ENCODE peak calls at places on chromosomes 3 and 15, in ten cellular contexts. Z, A, G, U, Y, L, O, N, H and S are unnamed samples. For H3K4me1, the result is how much of the 10 kb centered on the place peaks cover.

GRCh38 chr3:124730920-124731297 is 657 bp downstream of the UMPS start:
- DNase-seq in Z (no peak), A (no peak), G (no peak), U (no peak), Y (no peak), L (no peak), O (no peak), N (no peak), H (no peak), S (peak)

GRCh38 chr15:41932101-41932500 is 38.2 kb upstream of the SPTBN5 start:
- DNase-seq in Z (no peak), A (no peak), G (no peak), U (no peak), Y (no peak), L (no peak), O (no peak), N (no peak), H (no peak), S (no peak)

GRCh38 chr3:188901126-188901525 is 270.6 kb upstream of the TPRG1 start:
- DNase-seq in Z (no peak), A (no peak), G (no peak), U (no peak), Y (peak), L (no peak), O (no peak), N (no peak), H (no peak), S (no peak)

GRCh38 chr3:17605032-17605431 is 137.4 kb downstream of the TBC1D5 start:
- DNase-seq in Z (no peak), A (no peak), G (no peak), U (peak), Y (peak), L (no peak), O (no peak), N (no peak), H (no peak), S (no peak)

GRCh38 chr3:127734754-127735473 is 62.2 kb downstream of the ABTB1 start:
- DNase-seq in Z (peak), A (peak), G (peak), U (no peak), Y (peak), L (no peak), O (no peak), N (peak), H (no peak), S (peak)

GRCh38 chr3:78994174-78995027 is 773.4 kb downstream of the ROBO1 start:
- DNase-seq in Z (no peak), A (no peak), G (no peak), U (no peak), Y (no peak), L (no peak), O (no peak), N (no peak), H (no peak), S (no peak)

GRCh38 chr15:100879461-100880138 is at the start of gene ALDH1A3:
- DNase-seq in Z (no peak), A (no peak), G (no peak), U (peak), Y (peak), L (no peak), O (no peak), N (peak), H (peak), S (peak)

GRCh38 chr15:43958894-43959330 is 132.1 kb downstream of the WDR76 start:
- DNase-seq in Z (no peak), A (no peak), G (no peak), U (peak), Y (peak), L (no peak), O (no peak), N (no peak), H (no peak), S (no peak)

GRCh38 chr15:66630801-66631351 is 65.1 kb upstream of the LCTL start:
- DNase-seq in Z (no peak), A (no peak), G (no peak), U (no peak), Y (peak), L (no peak), O (no peak), N (no peak), H (peak), S (peak)

GRCh38 chr3:197212290-197212689 is 86.1 kb downstream of the DLG1 start:
- DNase-seq in Z (no peak), A (no peak), G (no peak), U (no peak), Y (no peak), L (no peak), O (no peak), N (no peak), H (no peak), S (no peak)

GRCh38 chr3:177569193-177569592 is 371.9 kb upstream of the TBL1XR1 start:
- DNase-seq in Z (no peak), A (no peak), G (no peak), U (no peak), Y (peak), L (no peak), O (no peak), N (no peak), H (no peak), S (no peak)

DNA sequence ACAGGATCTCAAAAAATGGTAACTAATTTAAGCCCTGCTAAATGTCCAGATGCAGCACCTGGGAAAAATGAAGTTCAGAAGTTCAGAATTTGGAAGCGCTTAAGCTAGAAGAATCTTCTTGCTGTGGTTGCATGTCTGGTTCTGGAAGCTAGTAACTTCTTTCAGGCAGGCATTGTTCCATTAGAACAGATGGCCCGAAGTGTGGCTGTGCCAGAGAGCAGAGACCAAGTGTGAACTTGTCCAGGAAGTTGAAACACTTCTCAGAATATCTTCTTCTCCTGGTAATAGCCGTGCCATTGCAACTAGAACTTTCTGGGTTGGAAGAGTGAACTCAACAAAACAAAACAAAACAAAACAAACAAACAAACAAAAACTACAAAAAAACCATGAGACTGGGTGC is 80.0 kb downstream of the MITF start:
- DNase-seq in Z (no peak), A (peak), G (no peak), U (no peak), Y (no peak), L (no peak), O (no peak), N (peak), H (no peak), S (peak)
- H3K4me1 ChIP-seq in Z (under half), A (under half), G (under half), U (under half), Y (half or more), L (under half), O (under half), N (half or more), H (under half), S (under half)

GRCh38 chr3:66386925-66387650 is 113.7 kb downstream of the LRIG1 start:
- DNase-seq in Z (no peak), A (no peak), G (no peak), U (no peak), Y (no peak), L (no peak), O (no peak), N (no peak), H (no peak), S (no peak)
- H3K4me1 ChIP-seq in Z (under half), A (under half), G (under half), U (under half), Y (under half), L (under half), O (under half), N (under half), H (under half), S (under half)

GRCh38 chr3:46408853-46409252 is 1.8 kb downstream of the CCRL2 start:
- DNase-seq in Z (no peak), A (no peak), G (no peak), U (no peak), Y (no peak), L (no peak), O (no peak), N (no peak), H (no peak), S (no peak)
- H3K4me1 ChIP-seq in Z (under half), A (under half), G (under half), U (under half), Y (half or more), L (under half), O (under half), N (half or more), H (under half), S (under half)

GRCh38 chr3:46988616-46989015 is 9.2 kb downstream of the NBEAL2 start:
- DNase-seq in Z (no peak), A (no peak), G (no peak), U (no peak), Y (no peak), L (no peak), O (no peak), N (no peak), H (no peak), S (peak)
- H3K4me1 ChIP-seq in Z (under half), A (under half), G (under half), U (under half), Y (under half), L (half or more), O (half or more), N (under half), H (under half), S (under half)

GRCh38 chr3:52023860-52024764 is 28.4 kb upstream of the RPL29 start:
- DNase-seq in Z (no peak), A (no peak), G (no peak), U (no peak), Y (no peak), L (no peak), O (no peak), N (no peak), H (no peak), S (peak)
- H3K4me1 ChIP-seq in Z (half or more), A (under half), G (under half), U (under half), Y (half or more), L (under half), O (under half), N (half or more), H (under half), S (half or more)

DNA sequence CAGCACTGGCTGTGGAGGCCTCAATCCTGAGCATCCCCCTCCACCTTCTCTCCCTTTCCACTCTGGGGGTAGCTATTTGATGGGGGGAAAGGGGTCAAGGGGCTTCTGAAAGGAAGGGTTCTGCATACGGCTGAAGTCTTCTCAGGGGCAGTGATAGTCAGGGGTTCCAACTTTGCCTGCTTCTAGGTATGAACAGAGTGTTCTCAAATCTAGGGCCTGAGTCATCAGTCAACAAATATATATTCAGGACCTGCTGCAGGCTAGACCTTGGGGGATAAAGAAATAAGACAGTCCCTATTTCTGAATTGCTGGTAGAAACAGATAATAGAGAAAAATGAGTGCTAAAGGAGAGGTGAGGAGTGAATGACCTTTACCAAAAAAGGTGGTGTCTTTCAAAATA is 12.8 kb downstream of the RGMA start:
- DNase-seq in Z (no peak), A (no peak), G (no peak), U (no peak), Y (no peak), L (no peak), O (no peak), N (no peak), H (no peak), S (no peak)
- H3K4me1 ChIP-seq in Z (under half), A (under half), G (under half), U (under half), Y (under half), L (under half), O (under half), N (under half), H (under half), S (under half)

GRCh38 chr3:128801779-128802369 is 75.9 kb downstream of the RAB7A start:
- DNase-seq in Z (peak), A (no peak), G (no peak), U (no peak), Y (no peak), L (no peak), O (no peak), N (peak), H (no peak), S (no peak)
- H3K4me1 ChIP-seq in Z (under half), A (under half), G (under half), U (under half), Y (under half), L (under half), O (half or more), N (half or more), H (under half), S (under half)

GRCh38 chr15:78456391-78456790 is 18.4 kb downstream of the IREB2 start:
- DNase-seq in Z (peak), A (no peak), G (no peak), U (no peak), Y (no peak), L (no peak), O (no peak), N (no peak), H (no peak), S (no peak)
- H3K4me1 ChIP-seq in Z (half or more), A (under half), G (under half), U (under half), Y (under half), L (half or more), O (half or more), N (half or more), H (under half), S (under half)

DNA sequence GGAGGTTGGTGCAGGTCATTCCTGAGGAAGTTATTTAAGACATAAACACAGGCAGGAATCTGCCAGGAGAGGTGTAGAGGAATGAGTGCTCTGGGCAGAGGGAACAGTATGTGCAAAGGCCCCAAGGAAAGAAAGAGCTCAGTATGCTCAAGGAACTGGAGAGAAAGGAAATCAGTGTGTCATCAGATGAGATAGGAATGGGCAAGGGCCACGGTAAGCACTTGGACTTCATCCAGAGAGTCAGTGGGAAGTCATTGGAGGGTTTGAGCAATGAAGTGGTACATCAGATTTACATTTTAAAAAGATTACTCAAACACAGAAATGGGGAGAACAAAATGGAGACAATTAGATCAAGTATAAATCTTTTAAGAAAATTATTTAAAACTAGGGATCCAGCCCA is 272.2 kb downstream of the ADAMTSL3 start:
- DNase-seq in Z (no peak), A (no peak), G (no peak), U (no peak), Y (peak), L (no peak), O (no peak), N (no peak), H (no peak), S (no peak)
- H3K4me1 ChIP-seq in Z (under half), A (under half), G (under half), U (under half), Y (under half), L (under half), O (under half), N (under half), H (under half), S (under half)

GRCh38 chr3:4512895-4513616 is 19.9 kb downstream of the ITPR1 start:
- DNase-seq in Z (no peak), A (no peak), G (no peak), U (no peak), Y (peak), L (no peak), O (no peak), N (peak), H (peak), S (peak)
- H3K4me1 ChIP-seq in Z (under half), A (under half), G (under half), U (under half), Y (under half), L (under half), O (under half), N (half or more), H (under half), S (under half)